ENCODE peak calls at places on chromosomes 7 and 10, in nine cellular contexts. O is NCI-H524; R is body of pancreas; B is kidney glomerular epithelial cell; U is CD4-positive, alpha-beta T cell; Q is aorta; Z is retina; I is gastrocnemius medialis; A is H54. N is an unnamed sample.
A peak's percentile ranks its signal among the peaks of the same experiment; 100 is the strongest.

GRCh38 chr7:3056713-3057388 is 13.2 kb upstream of the CARD11 start:
- DNase-seq in O (no peak), I (no peak), U (no peak), Q (no peak), Z (no peak), R (peak; percentile 14), B (no peak), A (no peak), N (no peak)

GRCh38 chr10:72319416-72320254 is 35.1 kb downstream of the DNAJB12 start:
- DNase-seq in Q (peak; percentile 97), U (peak; percentile 77), B (peak; percentile 51), I (peak; percentile 93), O (peak; percentile 61), A (peak; percentile 86), Z (peak; percentile 79), R (peak; percentile 93), N (peak; percentile 94)

GRCh38 chr7:44959433-44959951 is 19.3 kb downstream of the MYO1G start:
- DNase-seq in O (no peak), Q (no peak), U (no peak), B (no peak), I (no peak), A (no peak), R (no peak), Z (no peak), N (no peak)

GRCh38 chr7:122913608-122914007 is 27.3 kb upstream of the CADPS2 start:
- DNase-seq in O (no peak), U (no peak), Q (no peak), I (no peak), R (no peak), A (no peak), B (no peak), Z (no peak), N (no peak)

GRCh38 chr7:45203947-45204445 is 46.4 kb downstream of the RAMP3 start:
- DNase-seq in I (no peak), Z (no peak), Q (no peak), U (no peak), B (no peak), R (no peak), A (no peak), O (no peak), N (no peak)

GRCh38 chr7:80185571-80185970 is 50.9 kb downstream of the GNAI1 start:
- DNase-seq in Z (no peak), O (no peak), R (no peak), U (no peak), I (no peak), B (no peak), Q (no peak), A (no peak), N (no peak)

GRCh38 chr7:85821926-85822325 is 635.1 kb upstream of the SEMA3D start:
- DNase-seq in I (no peak), O (no peak), R (no peak), Z (no peak), A (no peak), Q (no peak), U (no peak), B (no peak), N (no peak)

GRCh38 chr7:116782177-116782711 is 80.1 kb upstream of the CAPZA2 start:
- DNase-seq in R (no peak), U (no peak), O (peak; percentile 16), A (no peak), Z (peak; percentile 45), B (peak; percentile 18), I (no peak), Q (no peak), N (no peak)

GRCh38 chr10:3192856-3193635 is 20.5 kb upstream of the PITRM1 start:
- DNase-seq in I (no peak), U (peak; percentile 21), Q (no peak), R (peak; percentile 72), O (peak; percentile 6), Z (peak; percentile 58), A (no peak), B (peak; percentile 43), N (peak; percentile 54)

GRCh38 chr10:49362596-49363260 is 33.2 kb downstream of the DRGX start:
- DNase-seq in I (no peak), U (no peak), R (peak; percentile 55), B (no peak), Q (no peak), A (no peak), Z (no peak), O (no peak), N (no peak)